ENCODE peak calls at places on chromosomes 2 and 18, in eight cellular contexts. Y is sigmoid colon, R is H1, E is stomach, B is SK-N-SH, N is K562, P is ovary, J is esophagus muscularis mucosa. G is an unnamed sample.

GRCh38 chr2:127853667-127854066 is 4.3 kb downstream of the POLR2D start:
- DNase-seq in N (no peak), B (no peak), E (no peak), Y (no peak), P (no peak), R (no peak), J (no peak), G (no peak)

GRCh38 chr2:101380376-101380775 is 6.9 kb downstream of the CREG2 start:
- DNase-seq in R (no peak), E (no peak), P (no peak), Y (peak), J (no peak), N (no peak), B (no peak), G (no peak)

GRCh38 chr2:72129676-72130340 is 17.9 kb downstream of the CYP26B1 start:
- DNase-seq in B (peak), E (no peak), Y (no peak), N (no peak), P (peak), J (no peak), R (peak), G (peak)

GRCh38 chr18:43805646-43806194 is 528.4 kb upstream of the SYT4 start:
- DNase-seq in Y (no peak), R (no peak), P (no peak), J (no peak), E (no peak), B (no peak), N (no peak), G (no peak)

GRCh38 chr2:152483276-152483996 is 148.5 kb downstream of the FMNL2 start:
- DNase-seq in E (no peak), Y (no peak), J (no peak), N (no peak), B (no peak), R (no peak), P (no peak), G (no peak)

GRCh38 chr2:219539926-219540678 is 3.5 kb downstream of the CHPF start:
- DNase-seq in N (no peak), E (no peak), B (no peak), Y (no peak), J (no peak), P (peak), R (no peak), G (no peak)

GRCh38 chr18:7490104-7490503 is 77.0 kb upstream of the PTPRM start:
- DNase-seq in R (no peak), J (no peak), N (no peak), E (no peak), P (no peak), Y (no peak), B (no peak), G (no peak)

GRCh38 chr2:38075436-38076249 is at the start of gene CYP1B1:
- DNase-seq in J (no peak), B (peak), R (no peak), E (no peak), N (no peak), Y (peak), P (peak), G (no peak)

GRCh38 chr2:232485333-232485756 is 2.3 kb downstream of the ECEL1 start:
- DNase-seq in J (no peak), R (no peak), E (no peak), N (no peak), B (no peak), P (no peak), Y (peak), G (peak)

GRCh38 chr2:234393352-234393751 is 103.5 kb downstream of the ARL4C start:
- DNase-seq in B (no peak), P (no peak), N (no peak), R (no peak), Y (no peak), E (no peak), J (no peak), G (no peak)

GRCh38 chr2:220882507-220882906 is 689.6 kb downstream of the EPHA4 start:
- DNase-seq in E (no peak), N (no peak), R (no peak), Y (no peak), J (no peak), B (no peak), P (no peak), G (no peak)

GRCh38 chr2:173187911-173188788 is 112.5 kb downstream of the MAP3K20 start:
- DNase-seq in E (no peak), N (peak), Y (no peak), J (no peak), P (no peak), B (no peak), R (no peak), G (no peak)

GRCh38 chr2:233817305-233817980 is 36.9 kb downstream of the HJURP start:
- DNase-seq in Y (peak), E (peak), R (no peak), P (no peak), J (no peak), N (no peak), B (no peak), G (peak)

GRCh38 chr18:7457276-7457675 is 109.8 kb upstream of the PTPRM start:
- DNase-seq in R (no peak), Y (no peak), J (no peak), E (no peak), N (no peak), P (no peak), B (no peak), G (no peak)

GRCh38 chr18:54948350-54948837 is 10.9 kb downstream of the CCDC68 start:
- DNase-seq in N (no peak), E (no peak), R (no peak), Y (no peak), P (no peak), J (no peak), B (no peak), G (no peak)

GRCh38 chr18:40553029-40553428 is 1402.0 kb upstream of the PIK3C3 start:
- DNase-seq in E (no peak), J (no peak), Y (no peak), N (no peak), R (no peak), P (no peak), B (no peak), G (no peak)

GRCh38 chr2:46275995-46276394 is 21.2 kb upstream of the EPAS1 start:
- DNase-seq in R (peak), B (no peak), N (no peak), E (no peak), Y (peak), J (no peak), P (peak), G (no peak)

GRCh38 chr2:46555011-46555410 is 75.6 kb downstream of the TMEM247 start:
- DNase-seq in P (no peak), J (peak), E (no peak), R (peak), B (peak), N (peak), Y (no peak), G (no peak)

GRCh38 chr2:181008418-181008817 is 28.0 kb downstream of the UBE2E3 start:
- DNase-seq in B (no peak), N (peak), R (no peak), J (no peak), E (no peak), Y (no peak), P (no peak), G (no peak)

GRCh38 chr2:215973954-215974699 is 39.2 kb downstream of the MREG start:
- DNase-seq in B (no peak), P (no peak), J (no peak), E (no peak), R (no peak), N (no peak), Y (no peak), G (no peak)

GRCh38 chr18:58015045-58015444 is 29.0 kb upstream of the NEDD4L start:
- DNase-seq in B (no peak), J (no peak), P (no peak), E (no peak), N (no peak), Y (no peak), R (no peak), G (no peak)

GRCh38 chr2:28393115-28393836 is 618 bp downstream of the FOSL2 start:
- DNase-seq in P (peak), R (peak), Y (peak), N (peak), E (peak), B (peak), J (no peak), G (no peak)

GRCh38 chr18:39360072-39360471 is 1794.5 kb upstream of the CELF4 start:
- DNase-seq in R (no peak), N (no peak), J (no peak), B (no peak), E (no peak), Y (no peak), P (no peak), G (no peak)

GRCh38 chr2:104818249-104818648 is 35.7 kb upstream of the POU3F3 start:
- DNase-seq in N (no peak), J (no peak), Y (no peak), B (no peak), E (no peak), P (no peak), R (no peak), G (no peak)

GRCh38 chr2:191264647-191265079 is 19.5 kb downstream of the MYO1B start:
- DNase-seq in P (peak), J (no peak), R (no peak), E (no peak), Y (no peak), B (no peak), N (no peak), G (no peak)

DNA sequence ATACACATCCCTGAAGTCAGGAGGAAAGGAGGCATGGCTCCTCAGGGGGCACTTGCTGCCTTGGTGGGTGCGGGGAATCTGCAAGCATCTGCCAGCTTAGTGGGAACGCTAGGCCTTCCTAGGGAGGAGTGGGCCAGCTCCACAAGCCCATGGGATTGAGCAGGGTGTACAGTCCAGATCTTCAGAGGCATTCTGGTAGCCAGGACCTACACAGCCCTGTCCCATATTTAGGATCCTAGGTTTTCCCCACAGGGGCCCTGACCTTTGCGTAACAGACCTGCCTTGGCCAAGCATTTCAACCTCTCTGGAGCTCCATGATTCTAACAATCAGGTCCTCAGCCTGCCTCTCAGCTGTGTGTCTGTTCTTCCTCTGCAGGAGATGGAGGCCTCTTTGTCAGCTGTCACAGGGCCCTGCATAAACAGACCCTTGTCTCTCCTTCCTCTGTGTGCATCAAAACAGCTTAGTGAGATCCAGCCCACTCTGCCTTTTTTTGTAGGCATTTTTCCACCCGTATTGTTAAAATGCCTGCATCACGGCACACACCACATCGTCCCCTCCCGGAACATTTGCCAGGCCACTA is 140.2 kb upstream of the NDUFV2 start:
- DNase-seq in E (no peak), R (no peak), Y (peak), J (no peak), P (no peak), N (no peak), B (no peak), G (no peak)
- TF ChIP-seq EP300 in E (no peak), R (no peak), Y (no peak), J (no peak), P (no peak), N (no peak), B (no peak), G (no peak)

GRCh38 chr2:10817413-10817812 is 4.8 kb upstream of the PDIA6 start:
- DNase-seq in Y (peak), N (no peak), P (no peak), B (peak), E (no peak), J (no peak), R (peak), G (no peak)
- TF ChIP-seq EP300 in Y (no peak), N (no peak), P (no peak), B (no peak), E (no peak), J (no peak), R (no peak), G (no peak)

GRCh38 chr2:230664128-230664527 is 48.5 kb upstream of the CAB39 start:
- DNase-seq in B (no peak), R (no peak), E (no peak), N (no peak), J (no peak), Y (no peak), P (no peak), G (no peak)
- TF ChIP-seq EP300 in B (no peak), R (no peak), E (no peak), N (no peak), J (no peak), Y (no peak), P (no peak), G (no peak)

GRCh38 chr2:230937362-230937761 is 12.3 kb upstream of the GPR55 start:
- DNase-seq in N (no peak), P (no peak), B (no peak), E (no peak), R (no peak), Y (no peak), J (no peak), G (no peak)

GRCh38 chr2:230932556-230933511 is 7.8 kb upstream of the GPR55 start:
- DNase-seq in R (no peak), E (peak), Y (peak), N (no peak), B (no peak), P (peak), J (peak), G (peak)

GRCh38 chr2:230933521-230934180 is 8.6 kb upstream of the GPR55 start:
- DNase-seq in N (no peak), J (peak), B (no peak), P (no peak), Y (no peak), R (peak), E (peak), G (peak)

GRCh38 chr2:230934291-230935131 is 9.5 kb upstream of the GPR55 start:
- DNase-seq in N (no peak), J (peak), R (peak), Y (no peak), E (peak), P (no peak), B (no peak), G (no peak)

GRCh38 chr2:230935132-230935435 is 10.0 kb upstream of the GPR55 start:
- DNase-seq in Y (no peak), E (peak), B (no peak), P (no peak), N (no peak), J (peak), R (peak), G (no peak)
- TF ChIP-seq EP300 in Y (no peak), E (no peak), B (no peak), P (no peak), N (no peak), J (no peak), R (no peak), G (no peak)

DNA sequence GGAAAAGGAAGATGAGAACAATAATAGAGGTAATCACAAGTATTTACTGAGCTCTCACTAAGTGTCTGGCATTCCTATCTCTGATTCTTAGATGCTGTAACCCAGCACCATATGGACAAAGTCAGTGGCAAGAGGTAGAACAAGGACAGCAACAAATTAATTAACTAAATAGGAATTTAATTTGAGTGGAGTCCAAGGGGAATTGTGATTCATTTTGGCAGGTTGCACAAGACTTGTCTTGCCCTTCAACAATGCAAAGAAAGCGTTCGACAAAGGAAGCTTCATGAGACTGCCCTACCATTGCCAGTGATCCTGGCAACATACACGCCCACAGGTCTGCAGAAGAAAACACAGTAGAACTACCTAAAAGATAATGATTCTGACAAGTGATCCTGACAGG is 221.6 kb downstream of the RBM43 start:
- DNase-seq in P (no peak), Y (no peak), B (no peak), N (no peak), J (no peak), R (no peak), E (no peak), G (no peak)
- TF ChIP-seq EP300 in P (no peak), Y (no peak), B (no peak), N (no peak), J (no peak), R (no peak), E (no peak), G (no peak)

DNA sequence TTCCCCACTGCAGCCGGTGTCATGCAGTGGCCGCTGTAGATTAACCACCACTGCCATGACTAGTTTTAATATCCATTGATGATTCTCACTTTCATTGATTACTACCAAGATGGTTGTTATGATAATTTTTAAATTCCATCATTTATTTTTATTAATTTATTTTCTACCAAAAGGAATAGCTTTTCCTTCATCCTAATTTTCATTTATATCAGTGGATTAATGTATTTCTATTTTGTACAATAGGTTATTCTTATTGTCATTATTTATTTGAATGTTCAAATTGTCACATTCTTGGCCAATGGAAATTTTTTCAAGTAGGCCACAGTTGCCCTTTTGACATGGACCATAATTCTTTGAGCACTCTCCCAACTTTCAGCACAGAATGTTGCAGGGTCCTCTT is 374.9 kb upstream of the VWC2L start:
- DNase-seq in B (no peak), Y (no peak), J (no peak), P (no peak), R (no peak), N (no peak), E (no peak), G (no peak)
- TF ChIP-seq EP300 in B (no peak), Y (no peak), J (no peak), P (no peak), R (no peak), N (no peak), E (no peak), G (no peak)

G was measured in suprapubic skin.